ENCODE peak calls at places on chromosomes 11 and 22, in nine cellular contexts. Q, E, L, M, T, O, D, G and A are unnamed samples.

GRCh38 chr11:9228086-9228485 is 37.1 kb downstream of the DENND5A start:
- DNase-seq in Q (no peak), O (no peak), E (no peak), G (no peak), M (no peak), T (no peak), D (no peak), L (no peak), A (no peak)

GRCh38 chr11:94747136-94748110 is 20.7 kb upstream of the AMOTL1 start:
- DNase-seq in Q (no peak), L (no peak), E (no peak), M (peak), O (no peak), T (no peak), D (no peak), G (peak), A (no peak)

GRCh38 chr11:77250881-77251640 is 50.4 kb downstream of the GDPD4 start:
- DNase-seq in Q (no peak), D (no peak), O (peak), T (no peak), M (peak), E (peak), G (no peak), L (no peak), A (no peak)

GRCh38 chr11:124943242-124943641 is 7.4 kb upstream of the HEPACAM start:
- DNase-seq in O (no peak), D (no peak), E (no peak), G (no peak), M (no peak), T (no peak), Q (no peak), L (no peak), A (no peak)

GRCh38 chr11:104320091-104320490 is 156.1 kb upstream of the PDGFD start:
- DNase-seq in E (peak), G (no peak), T (no peak), L (no peak), D (no peak), M (no peak), O (no peak), Q (no peak), A (no peak)

GRCh38 chr11:28621648-28622215 is 513.5 kb downstream of the METTL15 start:
- DNase-seq in G (peak), O (peak), T (peak), E (peak), L (no peak), D (no peak), M (no peak), Q (no peak), A (no peak)

GRCh38 chr11:27204527-27204926 is 158.5 kb downstream of the CCDC34 start:
- DNase-seq in M (peak), E (no peak), L (no peak), G (peak), Q (no peak), O (peak), T (no peak), D (no peak), A (no peak)

GRCh38 chr11:9565822-9566560 is 7.5 kb upstream of the WEE1 start:
- DNase-seq in O (peak), M (peak), Q (no peak), L (no peak), E (peak), T (peak), G (peak), D (no peak), A (no peak)

GRCh38 chr11:37450613-37451012 is 852.6 kb upstream of the RAG2 start:
- DNase-seq in L (no peak), Q (no peak), E (no peak), G (no peak), T (no peak), O (peak), M (no peak), D (no peak), A (peak)

GRCh38 chr11:20003357-20003756 is 156.9 kb downstream of the DBX1 start:
- DNase-seq in E (no peak), D (no peak), G (peak), L (no peak), T (no peak), Q (no peak), O (no peak), M (peak), A (no peak)

GRCh38 chr11:91243065-91243464 is 981.6 kb upstream of the FAT3 start:
- DNase-seq in O (no peak), M (peak), Q (no peak), G (no peak), D (no peak), E (peak), L (no peak), T (no peak), A (no peak)

GRCh38 chr22:23248583-23248982 is 68.3 kb downstream of the BCR start:
- DNase-seq in M (peak), L (no peak), O (peak), Q (no peak), T (peak), D (no peak), G (peak), E (peak), A (no peak)

GRCh38 chr11:13091373-13091772 is 82.3 kb downstream of the RASSF10 start:
- DNase-seq in G (no peak), M (peak), T (no peak), E (peak), Q (no peak), D (no peak), O (no peak), L (no peak), A (no peak)

GRCh38 chr11:7657306-7658025 is 15.8 kb downstream of the CYB5R2 start:
- DNase-seq in L (no peak), E (peak), D (no peak), T (no peak), M (peak), G (peak), O (peak), Q (no peak), A (no peak)

DNA sequence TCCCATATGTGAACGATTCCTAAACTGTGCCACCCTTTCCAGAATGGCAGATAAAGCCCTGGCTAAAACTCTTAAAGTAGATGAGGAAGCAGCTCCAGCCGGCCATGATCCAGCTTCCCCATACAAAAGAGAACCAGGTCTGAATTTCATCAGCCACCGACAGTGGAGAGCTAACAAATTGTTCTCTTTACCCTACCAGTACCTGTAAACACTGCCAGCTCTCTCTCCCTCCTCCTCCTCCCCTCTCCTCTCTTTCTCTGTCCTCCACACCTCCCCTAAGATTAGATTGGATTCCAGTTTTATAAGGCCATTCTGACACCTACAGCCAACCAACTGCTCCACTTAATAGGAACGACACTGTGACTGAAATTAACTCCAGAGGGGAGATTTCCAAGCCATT is 176.9 kb downstream of the DSCAML1 start:
- DNase-seq in Q (no peak), G (no peak), D (no peak), O (no peak), T (no peak), L (no peak), E (no peak), M (no peak), A (no peak)
- TF ChIP-seq CTCF in Q (no peak), G (no peak), D (no peak), O (no peak), T (no peak), L (no peak), E (no peak), M (no peak), A (no peak)

DNA sequence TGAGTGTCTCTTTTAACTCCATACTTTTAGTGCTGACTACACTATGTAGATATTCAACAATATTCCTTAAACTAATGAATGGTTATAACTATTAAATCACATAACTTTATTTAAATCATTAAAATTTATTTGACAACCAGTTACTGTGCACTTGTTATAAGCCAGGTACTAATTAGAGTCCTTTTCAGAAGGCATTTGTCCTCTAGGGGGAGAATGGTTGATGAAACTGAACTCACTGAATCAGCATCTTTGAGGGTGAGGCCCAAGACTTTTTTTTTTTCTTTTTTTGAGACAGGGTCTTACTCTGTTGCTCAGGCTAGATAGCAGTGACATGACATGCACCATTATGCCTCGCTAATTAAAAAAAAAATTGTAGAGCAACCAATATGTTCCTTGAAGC is 515.6 kb upstream of the CCDC90B start:
- DNase-seq in G (no peak), E (no peak), T (no peak), Q (no peak), D (no peak), O (no peak), M (peak), L (no peak), A (no peak)
- TF ChIP-seq CTCF in G (no peak), E (peak), T (peak), Q (peak), D (no peak), O (peak), M (peak), L (no peak), A (no peak)

DNA sequence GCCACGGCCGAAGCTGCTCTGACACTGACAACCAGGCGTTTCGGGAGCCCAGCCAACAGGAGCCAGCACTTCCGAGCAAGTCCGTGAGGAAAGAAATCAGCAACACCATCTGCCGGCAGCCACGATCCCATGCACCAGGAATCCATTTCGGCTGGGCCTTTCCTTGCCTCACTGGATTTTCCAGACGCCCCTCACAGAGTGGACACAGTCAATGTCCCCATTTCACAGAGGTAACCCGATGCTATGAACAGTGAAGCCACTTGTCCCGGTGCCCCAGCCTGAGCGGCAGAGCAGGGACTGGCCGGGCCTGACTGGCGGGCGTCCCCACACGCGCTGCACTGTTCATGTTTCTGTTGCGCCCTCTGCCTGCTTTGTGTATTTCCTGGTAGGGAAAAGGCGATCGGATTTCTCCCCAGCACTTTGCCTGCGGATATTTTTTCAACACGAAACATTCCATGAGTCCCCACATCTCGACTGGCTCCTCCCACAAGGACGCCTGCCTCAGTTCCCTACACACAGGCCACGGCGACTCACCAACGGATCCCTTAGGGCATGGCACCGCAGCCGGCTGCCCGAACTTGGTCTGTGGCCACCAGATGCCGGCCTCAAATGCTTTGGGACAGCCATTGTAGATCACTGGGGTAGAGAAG is 55.3 kb downstream of the TRMU start:
- DNase-seq in O (peak), G (peak), D (peak), Q (no peak), E (peak), L (no peak), T (no peak), M (peak), A (no peak)
- TF ChIP-seq CTCF in O (peak), G (peak), D (peak), Q (no peak), E (peak), L (no peak), T (no peak), M (peak), A (no peak)

DNA sequence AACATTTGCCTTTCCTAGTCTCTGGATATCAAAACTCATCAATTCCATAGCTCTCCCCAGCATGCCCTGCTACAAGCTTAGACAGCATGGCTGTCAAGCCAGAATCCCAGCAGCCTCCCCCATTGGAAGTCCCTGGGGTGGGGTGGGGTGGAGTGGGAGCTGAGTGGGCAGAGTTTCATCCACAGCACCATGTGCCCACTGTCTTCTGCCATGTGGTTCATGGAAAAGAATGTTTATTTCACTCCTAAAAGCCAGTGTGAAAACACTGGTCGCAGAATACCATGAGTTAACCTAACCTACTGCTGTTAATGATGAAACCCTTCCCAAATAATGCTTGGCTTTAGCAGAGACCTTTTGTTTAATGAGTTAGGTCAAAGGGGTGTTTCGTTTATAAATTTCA is 80.2 kb upstream of the KIRREL3 start:
- DNase-seq in G (no peak), D (no peak), O (no peak), L (no peak), T (no peak), M (no peak), E (no peak), Q (no peak), A (no peak)
- TF ChIP-seq CTCF in G (no peak), D (no peak), O (no peak), L (no peak), T (no peak), M (no peak), E (no peak), Q (no peak), A (no peak)

GRCh38 chr11:61581030-61581928 is at the start of gene SYT7:
- DNase-seq in E (peak), D (peak), Q (peak), T (peak), O (peak), G (peak), L (peak), M (peak), A (peak)
- TF ChIP-seq CTCF in E (peak), D (no peak), Q (peak), T (no peak), O (no peak), G (no peak), L (no peak), M (peak), A (peak)

DNA sequence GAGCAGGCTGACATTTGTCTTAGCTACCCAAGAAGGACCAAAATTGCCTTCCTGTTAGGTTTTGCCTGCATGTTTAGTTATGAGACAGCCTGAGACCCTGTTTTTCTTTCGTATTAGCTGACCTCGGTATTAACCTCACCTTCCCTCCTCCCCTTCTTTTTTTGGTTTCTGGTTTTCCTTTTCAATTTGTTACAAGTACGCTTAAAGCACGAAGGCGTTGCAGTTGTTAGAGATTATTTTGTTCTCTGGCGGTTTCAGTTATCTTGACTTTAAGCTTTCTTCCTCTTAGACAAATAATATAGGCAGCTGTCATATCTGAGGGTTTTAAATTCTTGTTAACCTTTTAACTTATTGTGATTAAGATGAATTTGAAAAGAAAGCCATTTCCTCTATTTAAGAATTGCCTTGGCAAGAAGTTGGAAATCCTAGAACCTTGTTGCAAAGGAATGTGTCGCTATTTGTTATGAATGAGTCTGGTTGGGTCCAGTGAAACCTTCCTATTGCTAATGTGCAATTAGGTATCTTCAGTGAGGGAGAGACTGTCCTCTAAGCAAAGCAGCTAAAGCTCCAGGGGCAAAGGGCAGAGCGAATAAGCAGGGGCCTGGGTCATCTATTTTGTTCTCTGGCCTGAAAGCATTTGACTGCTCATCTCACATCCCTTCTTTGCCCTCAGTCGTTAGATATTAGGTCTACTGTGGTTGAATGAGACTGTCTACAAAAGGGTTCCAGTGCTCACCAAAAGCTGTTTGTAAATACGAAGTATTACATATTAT is 45.8 kb downstream of the PACS1 start:
- DNase-seq in L (no peak), T (no peak), G (no peak), E (peak), D (no peak), M (no peak), O (no peak), Q (no peak), A (no peak)
- TF ChIP-seq CTCF in L (no peak), T (no peak), G (no peak), E (no peak), D (no peak), M (no peak), O (no peak), Q (no peak), A (no peak)

DNA sequence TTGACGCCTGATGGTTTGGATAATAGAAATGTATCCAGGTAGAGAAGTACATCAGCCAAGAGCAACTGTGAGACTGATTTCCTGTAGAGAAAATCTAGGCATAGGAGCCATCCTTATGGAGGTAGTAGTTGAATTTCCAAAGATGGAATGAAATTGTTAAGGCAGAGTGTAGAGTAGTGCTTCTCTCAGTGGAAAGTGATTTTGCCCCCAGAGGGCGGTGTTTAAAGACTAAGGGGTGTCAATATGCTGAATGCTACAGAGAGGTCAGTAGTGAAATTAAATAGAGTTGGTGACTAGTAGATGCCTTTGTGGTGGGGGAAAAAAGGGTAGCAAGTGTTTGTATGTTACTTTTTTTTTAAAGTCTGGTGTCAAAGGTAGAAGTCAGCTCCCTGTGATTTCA is 54.5 kb downstream of the TRIM44 start:
- DNase-seq in Q (no peak), E (no peak), O (no peak), G (no peak), T (no peak), L (no peak), M (peak), D (no peak), A (no peak)
- TF ChIP-seq CTCF in Q (no peak), E (peak), O (peak), G (no peak), T (no peak), L (no peak), M (peak), D (no peak), A (no peak)

GRCh38 chr22:48488149-48488551 is 1339.5 kb downstream of the BRD1 start:
- DNase-seq in T (no peak), L (no peak), M (no peak), O (no peak), D (no peak), E (no peak), Q (peak), G (no peak), A (no peak)
- TF ChIP-seq CTCF in T (peak), L (no peak), M (no peak), O (no peak), D (no peak), E (peak), Q (peak), G (no peak), A (no peak)